ENCODE peak calls at places on chromosome 18, in six cellular contexts. U is spleen, Z is suprapubic skin, D is prostate gland, P is K562, R is H1. G is an unnamed sample.

GRCh38 chr18:24482826-24483225 is 22.4 kb downstream of the HRH4 start:
- DNase-seq in U (no peak), Z (no peak), D (no peak), P (no peak), R (no peak), G (no peak)

GRCh38 chr18:46160050-46160798 is 56.0 kb downstream of the HAUS1 start:
- DNase-seq in U (no peak), Z (no peak), D (no peak), P (no peak), R (no peak), G (no peak)

GRCh38 chr18:70382032-70382431 is 93.2 kb downstream of the SOCS6 start:
- DNase-seq in U (no peak), Z (no peak), D (no peak), P (no peak), R (no peak), G (peak)

GRCh38 chr18:8515142-8515865 is 93.9 kb upstream of the RAB12 start:
- DNase-seq in U (no peak), Z (no peak), D (no peak), P (no peak), R (no peak), G (no peak)

GRCh38 chr18:54880706-54881105 is 52.4 kb downstream of the RAB27B start:
- DNase-seq in U (no peak), Z (no peak), D (no peak), P (peak), R (no peak), G (no peak)

GRCh38 chr18:79121746-79122474 is 52.7 kb downstream of the ATP9B start:
- DNase-seq in U (no peak), Z (no peak), D (no peak), P (no peak), R (no peak), G (no peak)

GRCh38 chr18:25799221-25799620 is 291.2 kb downstream of the SS18 start:
- DNase-seq in U (no peak), Z (no peak), D (no peak), P (no peak), R (no peak), G (no peak)

GRCh38 chr18:79935098-79935480 is 16.4 kb downstream of the SLC66A2 start:
- DNase-seq in U (no peak), Z (peak), D (no peak), P (no peak), R (no peak), G (peak)

GRCh38 chr18:49878567-49878966 is 65.2 kb upstream of the ACAA2 start:
- DNase-seq in U (no peak), Z (no peak), D (no peak), P (no peak), R (no peak), G (no peak)

GRCh38 chr18:58668897-58669296 is 2.4 kb upstream of the MALT1 start:
- DNase-seq in U (no peak), Z (no peak), D (no peak), P (no peak), R (no peak), G (no peak)

GRCh38 chr18:48764452-48764851 is 186.3 kb downstream of the SMAD7 start:
- DNase-seq in U (no peak), Z (no peak), D (no peak), P (no peak), R (no peak), G (no peak)

GRCh38 chr18:13530879-13531387 is 195.4 kb downstream of the FAM210A start:
- DNase-seq in U (no peak), Z (no peak), D (peak), P (no peak), R (peak), G (peak)

GRCh38 chr18:58605027-58606020 is 23.6 kb downstream of the ALPK2 start:
- DNase-seq in U (no peak), Z (no peak), D (no peak), P (no peak), R (no peak), G (no peak)

GRCh38 chr18:31102020-31102684 is at the start of gene DSC2:
- DNase-seq in U (peak), Z (peak), D (peak), P (peak), R (no peak), G (peak)

GRCh38 chr18:73908323-73908722 is 239.3 kb downstream of the FBXO15 start:
- DNase-seq in U (no peak), Z (no peak), D (no peak), P (no peak), R (no peak), G (no peak)

GRCh38 chr18:57789105-57789504 is 14.0 kb downstream of the ATP8B1 start:
- DNase-seq in U (no peak), Z (no peak), D (no peak), P (no peak), R (no peak), G (no peak)

GRCh38 chr18:63787673-63788072 is 12.5 kb downstream of the SERPINB7 start:
- DNase-seq in U (no peak), Z (no peak), D (no peak), P (no peak), R (no peak), G (no peak)

GRCh38 chr18:56289381-56289780 is 349.0 kb downstream of the TXNL1 start:
- DNase-seq in U (no peak), Z (no peak), D (no peak), P (no peak), R (no peak), G (no peak)

GRCh38 chr18:501406-501714 is 859 bp upstream of the COLEC12 start:
- DNase-seq in U (no peak), Z (no peak), D (no peak), P (no peak), R (no peak), G (no peak)

GRCh38 chr18:39348757-39349156 is 1783.2 kb upstream of the CELF4 start:
- DNase-seq in U (no peak), Z (no peak), D (no peak), P (no peak), R (no peak), G (no peak)

GRCh38 chr18:8984131-8984670 is 118.3 kb upstream of the NDUFV2 start:
- DNase-seq in U (no peak), Z (no peak), D (peak), P (no peak), R (no peak), G (no peak)

GRCh38 chr18:49167084-49167483 is 216.3 kb upstream of the SMAD7 start:
- DNase-seq in U (no peak), Z (no peak), D (no peak), P (no peak), R (no peak), G (no peak)

GRCh38 chr18:1510542-1511179 is 606.0 kb downstream of the ADCYAP1 start:
- DNase-seq in U (no peak), Z (no peak), D (no peak), P (no peak), R (no peak), G (no peak)

GRCh38 chr18:12060182-12060870 is 33.3 kb upstream of the ANKRD62 start:
- DNase-seq in U (no peak), Z (no peak), D (no peak), P (no peak), R (no peak), G (no peak)

GRCh38 chr18:41096504-41096903 is 858.5 kb upstream of the PIK3C3 start:
- DNase-seq in U (no peak), Z (no peak), D (no peak), P (no peak), R (no peak), G (no peak)

GRCh38 chr18:54647176-54647575 is 56.1 kb downstream of the DYNAP start:
- DNase-seq in U (no peak), Z (no peak), D (peak), P (no peak), R (peak), G (peak)

GRCh38 chr18:7727381-7728076 is 160.4 kb downstream of the PTPRM start:
- DNase-seq in U (no peak), Z (no peak), D (no peak), P (no peak), R (no peak), G (no peak)

GRCh38 chr18:46891742-46892214 is 25.5 kb downstream of the PIAS2 start:
- DNase-seq in U (no peak), Z (no peak), D (no peak), P (no peak), R (no peak), G (no peak)

GRCh38 chr18:22170421-22171262 is 1.3 kb downstream of the GATA6 start:
- DNase-seq in U (peak), Z (no peak), D (peak), P (no peak), R (no peak), G (peak)

GRCh38 chr18:22172594-22173049 is 3.2 kb downstream of the GATA6 start:
- DNase-seq in U (no peak), Z (no peak), D (no peak), P (no peak), R (no peak), G (no peak)

GRCh38 chr18:22173221-22173927 is 4.0 kb downstream of the GATA6 start:
- DNase-seq in U (no peak), Z (no peak), D (no peak), P (no peak), R (no peak), G (no peak)

GRCh38 chr18:22171263-22171838 is 2.0 kb downstream of the GATA6 start:
- DNase-seq in U (no peak), Z (no peak), D (no peak), P (no peak), R (no peak), G (no peak)

DNA sequence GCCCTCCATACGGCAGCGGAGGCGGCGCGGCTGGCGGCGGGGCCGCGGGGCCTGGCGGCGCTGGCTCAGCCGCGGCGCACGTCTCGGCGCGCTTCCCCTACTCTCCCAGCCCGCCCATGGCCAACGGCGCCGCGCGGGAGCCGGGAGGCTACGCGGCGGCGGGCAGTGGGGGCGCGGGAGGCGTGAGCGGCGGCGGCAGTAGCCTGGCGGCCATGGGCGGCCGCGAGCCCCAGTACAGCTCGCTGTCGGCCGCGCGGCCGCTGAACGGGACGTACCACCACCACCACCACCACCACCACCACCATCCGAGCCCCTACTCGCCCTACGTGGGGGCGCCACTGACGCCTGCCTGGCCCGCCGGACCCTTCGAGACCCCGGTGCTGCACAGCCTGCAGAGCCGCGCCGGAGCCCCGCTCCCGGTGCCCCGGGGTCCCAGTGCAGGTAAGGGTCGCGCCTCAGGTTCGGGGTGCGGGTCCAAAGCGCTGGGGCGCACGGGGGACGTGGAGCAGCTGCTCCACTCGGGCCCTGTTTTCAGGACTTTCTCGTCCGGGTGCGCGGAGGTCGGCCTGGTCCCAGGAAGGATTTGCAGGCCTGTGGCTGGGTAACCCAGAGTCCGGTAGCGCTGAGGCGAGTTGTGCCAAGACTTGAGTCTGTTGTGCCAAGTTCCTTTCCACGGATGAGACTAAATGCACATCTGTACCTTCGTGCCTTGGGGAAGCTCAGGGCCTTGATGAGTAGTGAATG is 2.6 kb downstream of the GATA6 start:
- DNase-seq in U (no peak), Z (no peak), D (no peak), P (no peak), R (no peak), G (no peak)
- H3K4me3 ChIP-seq in U (peak), Z (peak), D (peak), P (no peak), R (no peak), G (peak)

GRCh38 chr18:77108821-77109692 is 23.5 kb downstream of the MBP start:
- DNase-seq in U (no peak), Z (no peak), D (no peak), P (no peak), R (no peak), G (no peak)
- TF ChIP-seq POLR2AphosphoS5 in U (no peak), Z (no peak), D (no peak), P (no peak), R (no peak), G (no peak)

GRCh38 chr18:21110667-21111350 is 804 bp downstream of the ROCK1 start:
- DNase-seq in U (peak), Z (peak), D (peak), P (peak), R (no peak), G (peak)
- TF ChIP-seq POLR2A in U (no peak), Z (no peak), D (no peak), P (no peak), R (no peak), G (no peak)

GRCh38 chr18:10295751-10296150 is 158.7 kb upstream of the APCDD1 start:
- DNase-seq in U (no peak), Z (no peak), D (no peak), P (no peak), R (no peak), G (no peak)
- H3K4me3 ChIP-seq in U (no peak), Z (no peak), D (no peak), P (no peak), R (no peak), G (no peak)

DNA sequence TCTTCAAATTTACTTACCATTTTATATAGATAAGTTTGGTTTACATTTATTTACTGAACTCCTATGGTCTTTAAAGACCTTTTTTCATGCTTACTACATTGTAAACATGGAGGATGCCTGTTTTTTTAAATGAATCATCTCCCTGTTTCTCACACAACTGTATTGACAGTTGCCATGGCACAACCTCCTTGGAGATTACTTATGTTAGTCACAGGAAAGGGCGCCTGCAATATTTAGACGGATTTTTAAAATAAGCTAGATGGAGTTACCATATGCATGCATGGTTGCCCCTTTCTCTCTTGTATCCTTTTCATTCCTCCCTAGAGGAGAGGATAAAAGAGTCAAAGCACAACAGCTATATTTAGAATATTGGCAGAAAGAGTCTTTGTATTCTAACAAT is 34.8 kb upstream of the CCDC102B start:
- DNase-seq in U (no peak), Z (no peak), D (no peak), P (no peak), R (no peak), G (no peak)
- TF ChIP-seq POLR2AphosphoS5 in U (no peak), Z (no peak), D (no peak), P (no peak), R (no peak), G (no peak)

GRCh38 chr18:67300498-67300897 is 216.0 kb downstream of the DSEL start:
- DNase-seq in U (no peak), Z (no peak), D (no peak), P (no peak), R (no peak), G (no peak)
- TF ChIP-seq POLR2A in U (no peak), Z (no peak), D (no peak), P (no peak), R (no peak), G (no peak)

GRCh38 chr18:75132471-75132870 is 76.5 kb downstream of the PTGR3 start:
- DNase-seq in U (peak), Z (peak), D (no peak), P (no peak), R (no peak), G (no peak)
- H3K4me3 ChIP-seq in U (no peak), Z (no peak), D (no peak), P (no peak), R (no peak), G (no peak)

DNA sequence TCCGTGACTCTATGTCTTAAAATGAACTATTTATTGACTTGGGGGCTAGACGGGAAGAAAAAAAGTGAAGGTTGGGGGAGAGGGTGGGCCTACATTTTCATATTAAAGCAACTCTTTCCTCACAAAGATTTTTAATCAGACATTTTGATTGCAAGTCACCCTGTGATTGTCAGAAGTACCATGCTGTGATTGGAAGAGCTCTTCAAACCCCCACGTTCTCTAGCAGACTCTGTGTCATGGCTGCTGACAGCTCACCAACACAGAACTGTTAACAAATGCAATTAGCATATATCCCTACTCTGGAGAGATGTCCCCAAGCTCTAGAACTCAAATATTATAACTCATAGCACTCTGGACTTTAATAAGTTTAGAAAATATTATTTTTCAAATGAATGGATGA is 428.4 kb upstream of the DCC start:
- DNase-seq in U (no peak), Z (no peak), D (no peak), P (no peak), R (no peak), G (no peak)
- TF ChIP-seq POLR2AphosphoS5 in U (no peak), Z (no peak), D (no peak), P (no peak), R (no peak), G (no peak)

GRCh38 chr18:51197661-51198424 is at the start of gene MEX3C:
- DNase-seq in U (peak), Z (peak), D (peak), P (peak), R (peak), G (peak)
- TF ChIP-seq POLR2A in U (no peak), Z (peak), D (peak), P (peak), R (peak), G (peak)

GRCh38 chr18:22166070-22166972 is 3.1 kb upstream of the GATA6 start:
- DNase-seq in U (peak), Z (no peak), D (no peak), P (no peak), R (no peak), G (peak)

GRCh38 chr18:22167091-22167470 is 2.3 kb upstream of the GATA6 start:
- DNase-seq in U (no peak), Z (no peak), D (no peak), P (no peak), R (no peak), G (no peak)

GRCh38 chr18:22165049-22165602 is 4.3 kb upstream of the GATA6 start:
- DNase-seq in U (no peak), Z (no peak), D (no peak), P (no peak), R (no peak), G (no peak)

GRCh38 chr18:22164337-22165048 is 4.9 kb upstream of the GATA6 start:
- DNase-seq in U (no peak), Z (no peak), D (no peak), P (no peak), R (no peak), G (peak)

GRCh38 chr18:22165603-22166069 is 3.8 kb upstream of the GATA6 start:
- DNase-seq in U (no peak), Z (no peak), D (no peak), P (no peak), R (no peak), G (no peak)
- H3K4me3 ChIP-seq in U (peak), Z (no peak), D (no peak), P (no peak), R (peak), G (peak)